ENCODE peak calls at places on chromosomes 16 and 17, in four cellular contexts. One of them, this sample, is unnamed.

GRCh38 chr17:64025732-64026294 is 5.4 kb upstream of the ICAM2 start:
- DNase-seq in fibroblast of lung: peak; percentile 67
- DNase-seq in lung: peak; percentile 83
- DNase-seq in brain microvascular endothelial cell: peak; percentile 42
- DNase-seq in this sample: peak; percentile 81

GRCh38 chr17:51857052-51857593 is 301.4 kb downstream of the CA10 start:
- DNase-seq in lung: no peak
- DNase-seq in brain microvascular endothelial cell: no peak
- DNase-seq in fibroblast of lung: no peak
- DNase-seq in this sample: no peak

GRCh38 chr17:29158096-29158495 is 22.1 kb downstream of the MYO18A start:
- DNase-seq in brain microvascular endothelial cell: no peak
- DNase-seq in lung: no peak
- DNase-seq in fibroblast of lung: no peak
- DNase-seq in this sample: no peak

GRCh38 chr17:75271955-75272847 is 1.2 kb upstream of the MIF4GD start:
- DNase-seq in lung: no peak
- DNase-seq in fibroblast of lung: peak; percentile 31
- DNase-seq in brain microvascular endothelial cell: no peak
- DNase-seq in this sample: peak; percentile 70

GRCh38 chr16:74461826-74462225 is 40.5 kb upstream of the CLEC18B start:
- DNase-seq in fibroblast of lung: no peak
- DNase-seq in lung: no peak
- DNase-seq in brain microvascular endothelial cell: no peak
- DNase-seq in this sample: no peak

GRCh38 chr17:78997231-78997741 is 12.3 kb downstream of the CANT1 start:
- DNase-seq in brain microvascular endothelial cell: no peak
- DNase-seq in fibroblast of lung: no peak
- DNase-seq in lung: no peak
- DNase-seq in this sample: no peak

GRCh38 chr17:50345443-50346312 is at the start of gene XYLT2:
- DNase-seq in brain microvascular endothelial cell: peak; percentile 72
- DNase-seq in lung: peak; percentile 82
- DNase-seq in fibroblast of lung: peak; percentile 77
- DNase-seq in this sample: peak; percentile 87

GRCh38 chr17:70582777-70583176 is 413.4 kb downstream of the KCNJ2 start:
- DNase-seq in fibroblast of lung: no peak
- DNase-seq in lung: no peak
- DNase-seq in brain microvascular endothelial cell: no peak
- DNase-seq in this sample: no peak

GRCh38 chr16:85075236-85075924 is 36.9 kb downstream of the CIBAR2 start:
- DNase-seq in brain microvascular endothelial cell: no peak
- DNase-seq in lung: no peak
- DNase-seq in fibroblast of lung: no peak
- DNase-seq in this sample: no peak

GRCh38 chr17:64355536-64356303 is 34.9 kb downstream of the PECAM1 start:
- DNase-seq in brain microvascular endothelial cell: no peak
- DNase-seq in lung: no peak
- DNase-seq in fibroblast of lung: peak; percentile 66
- DNase-seq in this sample: no peak

GRCh38 chr16:82730901-82731300 is 104.1 kb downstream of the CDH13 start:
- DNase-seq in fibroblast of lung: peak; percentile 69
- DNase-seq in lung: no peak
- DNase-seq in brain microvascular endothelial cell: no peak
- DNase-seq in this sample: no peak

GRCh38 chr16:26963109-26963508 is 103.6 kb upstream of the C16orf82 start:
- DNase-seq in fibroblast of lung: peak; percentile 22
- DNase-seq in brain microvascular endothelial cell: no peak
- DNase-seq in lung: no peak
- DNase-seq in this sample: no peak
- TF ChIP-seq CTCF in fibroblast of lung: peak; percentile 25
- TF ChIP-seq CTCF in brain microvascular endothelial cell: peak; percentile 38
- TF ChIP-seq CTCF in lung: no peak
- TF ChIP-seq CTCF in this sample: no peak

DNA sequence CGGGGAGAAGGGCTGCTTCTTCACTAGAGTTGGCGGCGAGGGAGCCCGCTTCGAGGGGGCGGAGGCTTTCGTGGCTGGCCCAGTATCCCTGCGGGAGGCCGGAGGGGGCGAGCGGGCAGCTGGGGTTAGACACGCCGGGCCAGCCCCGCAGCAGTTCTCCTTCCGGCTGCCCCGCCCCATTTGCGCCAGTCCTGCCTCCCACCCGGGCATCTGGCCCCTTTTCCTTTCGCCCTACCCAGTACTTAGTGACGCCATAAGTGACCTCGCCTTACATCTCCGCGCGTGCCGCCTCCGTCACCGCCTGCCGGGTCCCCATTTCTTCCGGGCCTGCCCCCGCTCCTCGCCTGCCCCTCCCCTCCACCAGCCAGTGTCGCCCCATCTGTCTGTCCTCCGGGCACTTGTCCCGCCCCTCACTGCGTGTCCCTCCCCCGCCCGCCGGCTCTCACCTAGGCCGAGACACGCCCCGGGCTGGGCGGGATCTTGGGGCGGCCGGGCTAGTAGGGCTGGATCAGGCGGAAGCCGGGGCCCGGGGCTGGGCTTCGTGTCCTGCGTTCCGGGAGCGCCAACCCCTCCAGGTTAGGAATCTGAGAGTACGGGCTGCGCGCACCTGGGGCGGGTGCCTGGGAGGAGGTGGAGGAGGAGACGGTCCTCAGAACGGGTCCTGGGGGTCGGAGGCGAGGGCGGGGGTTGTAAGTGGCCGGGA is 14.3 kb downstream of the SPATA32 start:
- DNase-seq in brain microvascular endothelial cell: peak; percentile 41
- DNase-seq in lung: peak; percentile 95
- DNase-seq in fibroblast of lung: peak; percentile 89
- DNase-seq in this sample: peak; percentile 83
- H3K36me3 ChIP-seq in brain microvascular endothelial cell: no peaks in the 10 kb centered on the region
- H3K36me3 ChIP-seq in lung: peaks cover 28% of the 10 kb centered on the region
- H3K36me3 ChIP-seq in fibroblast of lung: no peaks in the 10 kb centered on the region
- H3K36me3 ChIP-seq in this sample: no peaks in the 10 kb centered on the region

GRCh38 chr17:8481703-8482102 is 46.0 kb downstream of the NDEL1 start:
- DNase-seq in lung: no peak
- DNase-seq in brain microvascular endothelial cell: no peak
- DNase-seq in fibroblast of lung: no peak
- DNase-seq in this sample: no peak
- TF ChIP-seq CTCF in lung: no peak
- TF ChIP-seq CTCF in brain microvascular endothelial cell: no peak
- TF ChIP-seq CTCF in fibroblast of lung: no peak
- TF ChIP-seq CTCF in this sample: no peak

GRCh38 chr16:88923450-88923849 is 53.6 kb downstream of the CBFA2T3 start:
- DNase-seq in lung: no peak
- DNase-seq in brain microvascular endothelial cell: no peak
- DNase-seq in fibroblast of lung: no peak
- DNase-seq in this sample: no peak

GRCh38 chr16:88925540-88925887 is 51.5 kb downstream of the CBFA2T3 start:
- DNase-seq in lung: no peak
- DNase-seq in brain microvascular endothelial cell: no peak
- DNase-seq in fibroblast of lung: no peak
- DNase-seq in this sample: no peak

GRCh38 chr16:88923926-88924833 is 52.8 kb downstream of the CBFA2T3 start:
- DNase-seq in fibroblast of lung: no peak
- DNase-seq in brain microvascular endothelial cell: no peak
- DNase-seq in lung: no peak
- DNase-seq in this sample: no peak

GRCh38 chr16:88926374-88926990 is 50.5 kb downstream of the CBFA2T3 start:
- DNase-seq in fibroblast of lung: no peak
- DNase-seq in brain microvascular endothelial cell: peak; percentile 40
- DNase-seq in lung: no peak
- DNase-seq in this sample: no peak

GRCh38 chr16:88924834-88925539 is 52.0 kb downstream of the CBFA2T3 start:
- DNase-seq in lung: no peak
- DNase-seq in fibroblast of lung: peak; percentile 59
- DNase-seq in brain microvascular endothelial cell: peak; percentile 81
- DNase-seq in this sample: no peak
- H3K36me3 ChIP-seq in lung: no peaks in the 10 kb centered on the region
- H3K36me3 ChIP-seq in fibroblast of lung: no peaks in the 10 kb centered on the region
- H3K36me3 ChIP-seq in brain microvascular endothelial cell: no peaks in the 10 kb centered on the region
- H3K36me3 ChIP-seq in this sample: no peaks in the 10 kb centered on the region

GRCh38 chr17:77738666-77739531 is 219.6 kb upstream of the TNRC6C start:
- DNase-seq in brain microvascular endothelial cell: no peak
- DNase-seq in fibroblast of lung: no peak
- DNase-seq in lung: no peak
- DNase-seq in this sample: peak; percentile 43

GRCh38 chr17:77742579-77742978 is 215.9 kb upstream of the TNRC6C start:
- DNase-seq in fibroblast of lung: no peak
- DNase-seq in lung: no peak
- DNase-seq in brain microvascular endothelial cell: no peak
- DNase-seq in this sample: no peak

GRCh38 chr17:77740481-77740880 is 218.0 kb upstream of the TNRC6C start:
- DNase-seq in brain microvascular endothelial cell: no peak
- DNase-seq in fibroblast of lung: no peak
- DNase-seq in lung: no peak
- DNase-seq in this sample: no peak

GRCh38 chr17:77744268-77744988 is 214.1 kb upstream of the TNRC6C start:
- DNase-seq in brain microvascular endothelial cell: no peak
- DNase-seq in lung: no peak
- DNase-seq in fibroblast of lung: no peak
- DNase-seq in this sample: peak; percentile 63

GRCh38 chr17:77741109-77741508 is 217.4 kb upstream of the TNRC6C start:
- DNase-seq in brain microvascular endothelial cell: no peak
- DNase-seq in lung: no peak
- DNase-seq in fibroblast of lung: no peak
- DNase-seq in this sample: no peak
- TF ChIP-seq CTCF in brain microvascular endothelial cell: peak; percentile 61
- TF ChIP-seq CTCF in lung: no peak
- TF ChIP-seq CTCF in fibroblast of lung: peak; percentile 39
- TF ChIP-seq CTCF in this sample: peak; percentile 18

GRCh38 chr16:67961551-67961957 is 6.9 kb downstream of the SLC12A4 start:
- DNase-seq in lung: peak; percentile 79
- DNase-seq in brain microvascular endothelial cell: no peak
- DNase-seq in fibroblast of lung: no peak
- DNase-seq in this sample: peak; percentile 54

GRCh38 chr16:67957622-67958021 is 10.8 kb downstream of the SLC12A4 start:
- DNase-seq in brain microvascular endothelial cell: no peak
- DNase-seq in fibroblast of lung: no peak
- DNase-seq in lung: no peak
- DNase-seq in this sample: no peak

GRCh38 chr16:67962135-67962534 is 6.3 kb downstream of the SLC12A4 start:
- DNase-seq in fibroblast of lung: no peak
- DNase-seq in lung: no peak
- DNase-seq in brain microvascular endothelial cell: no peak
- DNase-seq in this sample: no peak

GRCh38 chr16:67959930-67960329 is 8.5 kb downstream of the SLC12A4 start:
- DNase-seq in lung: no peak
- DNase-seq in fibroblast of lung: no peak
- DNase-seq in brain microvascular endothelial cell: no peak
- DNase-seq in this sample: no peak

DNA sequence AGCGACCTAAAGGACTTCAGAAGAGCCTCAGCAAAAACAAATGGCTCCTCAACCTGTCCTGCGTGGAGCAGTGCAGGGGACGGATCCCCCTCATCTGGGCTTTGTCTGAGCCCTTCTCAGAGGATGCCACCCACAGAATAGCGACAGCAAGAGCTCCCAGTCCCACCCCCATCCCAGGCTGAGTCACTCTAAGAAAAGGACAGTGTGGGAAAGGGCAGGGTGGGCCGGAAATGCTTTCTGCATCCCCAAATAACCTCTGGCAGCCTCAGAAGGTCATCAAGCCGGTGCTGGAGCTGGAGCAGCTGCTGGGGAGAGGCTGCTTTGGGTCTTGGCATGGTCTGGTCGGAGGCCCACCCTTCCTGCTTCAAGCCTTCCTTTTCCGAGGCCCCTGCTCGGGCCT is 8.9 kb downstream of the SLC12A4 start:
- DNase-seq in fibroblast of lung: peak; percentile 86
- DNase-seq in brain microvascular endothelial cell: no peak
- DNase-seq in lung: peak; percentile 59
- DNase-seq in this sample: peak; percentile 91
- H3K36me3 ChIP-seq in fibroblast of lung: peaks cover 43% of the 10 kb centered on the region
- H3K36me3 ChIP-seq in brain microvascular endothelial cell: peaks cover 87% of the 10 kb centered on the region
- H3K36me3 ChIP-seq in lung: peaks cover 42% of the 10 kb centered on the region
- H3K36me3 ChIP-seq in this sample: no peaks in the 10 kb centered on the region

This sample was measured in heart right ventricle.